ENCODE peak calls at places on chromosomes 4 and X, in nine cellular contexts. E is astrocyte of the spinal cord; O is body of pancreas; W is M059J; H is GM13976; J is AG08395; L is bronchial epithelial cell; R is stimulated activated CD8-positive, alpha-beta memory T cell treated with anti-CD3 and anti-CD28 coated beads, Interleukin-15, amount 100 ng/mL, for 24 hours; G is stimulated activated CD4-positive, alpha-beta T cell treated with anti-CD3 and anti-CD28 coated beads, Interleukin-12 subunit alpha, Interleukin-12 subunit beta, amount 100 ng/mL, for 24 hours. F is an unnamed sample.

GRCh38 chr4:138242076-138242829 is at the start of gene SLC7A11:
- DNase-seq in E (peak), O (peak), W (peak), H (peak), J (peak), L (peak), R (no peak), G (peak), F (peak)

GRCh38 chr4:119706804-119707203 is 78.2 kb upstream of the PDE5A start:
- DNase-seq in E (no peak), O (no peak), W (no peak), H (no peak), J (no peak), L (no peak), R (no peak), G (no peak), F (no peak)

GRCh38 chrX:143536176-143536575 is 18.9 kb upstream of the SPANXN3 start:
- DNase-seq in E (no peak), O (peak), W (no peak), H (no peak), J (no peak), L (no peak), R (no peak), G (no peak), F (no peak)

GRCh38 chrX:19875051-19875432 is 12.4 kb downstream of the SH3KBP1 start:
- DNase-seq in E (no peak), O (no peak), W (peak), H (no peak), J (no peak), L (no peak), R (no peak), G (no peak), F (no peak)

GRCh38 chr4:187603093-187603395 is 392.5 kb upstream of the ZFP42 start:
- DNase-seq in E (peak), O (no peak), W (peak), H (no peak), J (peak), L (no peak), R (no peak), G (no peak), F (peak)

GRCh38 chrX:19673334-19674040 is 158.2 kb upstream of the MAP3K15 start:
- DNase-seq in E (peak), O (peak), W (peak), H (no peak), J (peak), L (peak), R (no peak), G (no peak), F (peak)

GRCh38 chr4:30553151-30553550 is 167.0 kb upstream of the PCDH7 start:
- DNase-seq in E (no peak), O (no peak), W (no peak), H (no peak), J (no peak), L (no peak), R (no peak), G (no peak), F (no peak)

GRCh38 chr4:14827111-14827510 is 175.2 kb upstream of the CPEB2 start:
- DNase-seq in E (peak), O (no peak), W (peak), H (no peak), J (peak), L (no peak), R (no peak), G (no peak), F (peak)

GRCh38 chr4:86043755-86044592 is 315.9 kb downstream of the MAPK10 start:
- DNase-seq in E (peak), O (peak), W (peak), H (no peak), J (peak), L (peak), R (no peak), G (no peak), F (peak)

GRCh38 chr4:173735055-173735454 is 205.0 kb upstream of the HAND2 start:
- DNase-seq in E (no peak), O (no peak), W (no peak), H (no peak), J (peak), L (peak), R (no peak), G (no peak), F (no peak)

GRCh38 chrX:113929004-113929403 is 654.9 kb upstream of the HTR2C start:
- DNase-seq in E (peak), O (peak), W (peak), H (peak), J (peak), L (peak), R (no peak), G (no peak), F (peak)

GRCh38 chr4:173125216-173125812 is 43.3 kb upstream of the GALNT7 start:
- DNase-seq in E (no peak), O (no peak), W (peak), H (no peak), J (no peak), L (no peak), R (no peak), G (no peak), F (no peak)